ENCODE peak calls at places on chromosome 10, in four cellular contexts. D is NCI-H1436, T is stomach, Z is NCI-H460. X is an unnamed sample.
A peak's percentile ranks its signal among the peaks of the same experiment; 100 is the strongest.

GRCh38 chr10:133353202-133353959 is 4.4 kb downstream of the FUOM start:
- DNase-seq in D (no peak), T (no peak), Z (no peak), X (no peak)

GRCh38 chr10:95697429-95697828 is 3.7 kb upstream of the TCTN3 start:
- DNase-seq in D (no peak), T (no peak), Z (no peak), X (no peak)

GRCh38 chr10:87550741-87551140 is 46.0 kb downstream of the MINPP1 start:
- DNase-seq in D (no peak), T (no peak), Z (no peak), X (no peak)

GRCh38 chr10:79007037-79007842 is 61.5 kb upstream of the ZMIZ1 start:
- DNase-seq in D (no peak), T (no peak), Z (no peak), X (no peak)

GRCh38 chr10:98380493-98381339 is 34.3 kb downstream of the PYROXD2 start:
- DNase-seq in D (no peak), T (no peak), Z (no peak), X (no peak)

GRCh38 chr10:120414946-120415345 is 42.1 kb upstream of the PLPP4 start:
- DNase-seq in D (no peak), T (no peak), Z (no peak), X (no peak)

GRCh38 chr10:69749180-69750010 is 52.3 kb upstream of the COL13A1 start:
- DNase-seq in D (no peak), T (no peak), Z (no peak), X (no peak)

GRCh38 chr10:115417585-115418265 is 324.6 kb downstream of the ATRNL1 start:
- DNase-seq in D (peak; percentile 2), T (no peak), Z (peak; percentile 53), X (peak; percentile 27)

GRCh38 chr10:32139223-32140073 is 83.2 kb upstream of the KIF5B start:
- DNase-seq in D (no peak), T (peak; percentile 68), Z (peak; percentile 78), X (no peak)

GRCh38 chr10:31650010-31650409 is 278.6 kb downstream of the ARHGAP12 start:
- DNase-seq in D (no peak), T (no peak), Z (no peak), X (peak; percentile 45)

GRCh38 chr10:62794306-62794705 is 10.2 kb upstream of the ADO start:
- DNase-seq in D (no peak), T (no peak), Z (no peak), X (no peak)

GRCh38 chr10:6759961-6760360 is 179.9 kb upstream of the PRKCQ start:
- DNase-seq in D (no peak), T (no peak), Z (no peak), X (no peak)

GRCh38 chr10:51659344-51659743 is 40.1 kb downstream of the CSTF2T start:
- DNase-seq in D (no peak), T (no peak), Z (no peak), X (no peak)

GRCh38 chr10:126058104-126058503 is 161.7 kb downstream of the FANK1 start:
- DNase-seq in D (no peak), T (no peak), Z (no peak), X (no peak)

X was measured in cerebellar cortex.